ENCODE peak calls at places on chromosome 20, in six cellular contexts. S is upper lobe of left lung, E is tibial nerve, K is GM12891, Q is erythroblast, U is heart left ventricle. Y is an unnamed sample.
A peak's percentile ranks its signal among the peaks of the same experiment; 100 is the strongest.

GRCh38 chr20:49882171-49882970 is 33.0 kb downstream of the SPATA2 start:
- DNase-seq in S (no peak), E (no peak), K (no peak), Q (no peak), U (no peak), Y (no peak)

GRCh38 chr20:37350655-37351574 is 5.0 kb downstream of the SRC start:
- DNase-seq in S (no peak), E (no peak), K (no peak), Q (no peak), U (no peak), Y (no peak)

GRCh38 chr20:49515588-49515987 is 33.1 kb upstream of the KCNB1 start:
- DNase-seq in S (no peak), E (no peak), K (no peak), Q (no peak), U (no peak), Y (no peak)

GRCh38 chr20:13231031-13231752 is 10.1 kb downstream of the ISM1 start:
- DNase-seq in S (no peak), E (no peak), K (no peak), Q (peak; percentile 2), U (no peak), Y (no peak)

GRCh38 chr20:2713285-2713684 is 20.7 kb downstream of the EBF4 start:
- DNase-seq in S (no peak), E (no peak), K (no peak), Q (no peak), U (no peak), Y (no peak)

GRCh38 chr20:50518270-50518721 is 8.1 kb downstream of the PTPN1 start:
- DNase-seq in S (no peak), E (no peak), K (no peak), Q (no peak), U (no peak), Y (no peak)

GRCh38 chr20:16927031-16927430 is 178.9 kb downstream of the OTOR start:
- DNase-seq in S (no peak), E (no peak), K (no peak), Q (no peak), U (no peak), Y (no peak)

GRCh38 chr20:58907481-58908137 is 55.1 kb downstream of the GNAS start:
- DNase-seq in S (no peak), E (peak; percentile 86), K (peak; percentile 43), Q (peak; percentile 74), U (peak; percentile 94), Y (peak; percentile 79)

GRCh38 chr20:15835811-15836210 is 737.4 kb downstream of the KIF16B start:
- DNase-seq in S (no peak), E (no peak), K (no peak), Q (no peak), U (no peak), Y (no peak)

GRCh38 chr20:36818831-36819230 is 45.3 kb upstream of the DSN1 start:
- DNase-seq in S (no peak), E (no peak), K (no peak), Q (peak; percentile 49), U (no peak), Y (no peak)

GRCh38 chr20:63529861-63530787 is 7.1 kb downstream of the PTK6 start:
- DNase-seq in S (peak; percentile 83), E (no peak), K (no peak), Q (no peak), U (no peak), Y (peak; percentile 44)

GRCh38 chr20:14383326-14383725 is 45.9 kb upstream of the FLRT3 start:
- DNase-seq in S (no peak), E (no peak), K (no peak), Q (no peak), U (no peak), Y (no peak)

GRCh38 chr20:24648481-24648880 is 179.1 kb downstream of the SYNDIG1 start:
- DNase-seq in S (no peak), E (no peak), K (no peak), Q (no peak), U (no peak), Y (no peak)

GRCh38 chr20:5918856-5919633 is 31.3 kb downstream of the TRMT6 start:
- DNase-seq in S (no peak), E (no peak), K (no peak), Q (no peak), U (no peak), Y (no peak)

GRCh38 chr20:46706242-46706641 is 3.2 kb upstream of the SLC2A10 start:
- DNase-seq in S (no peak), E (no peak), K (no peak), Q (no peak), U (no peak), Y (no peak)

GRCh38 chr20:46709055-46709458 is 392 bp upstream of the SLC2A10 start:
- DNase-seq in S (no peak), E (no peak), K (no peak), Q (no peak), U (no peak), Y (no peak)

GRCh38 chr20:46710149-46710913 is 882 bp downstream of the SLC2A10 start:
- DNase-seq in S (no peak), E (no peak), K (no peak), Q (no peak), U (no peak), Y (peak; percentile 48)

GRCh38 chr20:46709459-46710148 is at the start of gene SLC2A10:
- DNase-seq in S (peak; percentile 93), E (peak; percentile 38), K (no peak), Q (peak; percentile 57), U (peak; percentile 68), Y (peak; percentile 81)

DNA sequence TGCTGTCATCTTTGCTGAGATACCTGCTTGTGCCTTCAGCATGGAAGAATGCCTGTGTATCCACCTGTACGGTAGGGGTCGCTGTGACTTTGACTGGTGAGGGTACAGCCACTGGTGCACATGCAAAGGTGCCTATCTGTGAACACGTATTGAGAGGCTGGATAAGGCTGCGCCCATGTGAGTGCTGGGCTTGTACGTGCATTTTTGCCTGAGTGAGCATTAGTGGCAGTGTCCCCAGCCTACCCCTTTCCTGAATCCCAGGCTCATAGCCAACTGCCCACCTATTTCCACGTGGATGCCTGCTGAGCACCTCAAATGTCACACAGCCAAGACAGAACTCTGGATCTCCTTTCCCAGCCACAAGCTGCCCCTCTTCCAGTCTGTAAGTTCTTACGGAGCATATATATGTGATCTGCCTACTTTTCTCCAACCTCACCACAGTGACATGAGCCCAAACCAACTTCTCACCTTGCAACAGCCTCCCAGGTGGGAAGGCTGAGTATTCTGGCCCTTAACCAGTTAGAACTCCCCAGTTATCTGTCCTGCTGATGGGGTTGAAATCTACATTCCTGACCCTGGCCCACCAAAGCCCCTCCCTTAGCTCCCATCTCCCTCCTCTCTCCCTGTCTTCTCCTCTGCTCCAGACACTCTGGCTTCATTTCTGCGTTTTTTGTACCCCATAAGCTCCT is 1.1 kb upstream of the SLC2A10 start:
- DNase-seq in S (no peak), E (no peak), K (no peak), Q (peak; percentile 11), U (no peak), Y (no peak)
- TF ChIP-seq POLR2A in S (no peak), E (no peak), K (no peak), Q (no peak), U (no peak), Y (no peak)

DNA sequence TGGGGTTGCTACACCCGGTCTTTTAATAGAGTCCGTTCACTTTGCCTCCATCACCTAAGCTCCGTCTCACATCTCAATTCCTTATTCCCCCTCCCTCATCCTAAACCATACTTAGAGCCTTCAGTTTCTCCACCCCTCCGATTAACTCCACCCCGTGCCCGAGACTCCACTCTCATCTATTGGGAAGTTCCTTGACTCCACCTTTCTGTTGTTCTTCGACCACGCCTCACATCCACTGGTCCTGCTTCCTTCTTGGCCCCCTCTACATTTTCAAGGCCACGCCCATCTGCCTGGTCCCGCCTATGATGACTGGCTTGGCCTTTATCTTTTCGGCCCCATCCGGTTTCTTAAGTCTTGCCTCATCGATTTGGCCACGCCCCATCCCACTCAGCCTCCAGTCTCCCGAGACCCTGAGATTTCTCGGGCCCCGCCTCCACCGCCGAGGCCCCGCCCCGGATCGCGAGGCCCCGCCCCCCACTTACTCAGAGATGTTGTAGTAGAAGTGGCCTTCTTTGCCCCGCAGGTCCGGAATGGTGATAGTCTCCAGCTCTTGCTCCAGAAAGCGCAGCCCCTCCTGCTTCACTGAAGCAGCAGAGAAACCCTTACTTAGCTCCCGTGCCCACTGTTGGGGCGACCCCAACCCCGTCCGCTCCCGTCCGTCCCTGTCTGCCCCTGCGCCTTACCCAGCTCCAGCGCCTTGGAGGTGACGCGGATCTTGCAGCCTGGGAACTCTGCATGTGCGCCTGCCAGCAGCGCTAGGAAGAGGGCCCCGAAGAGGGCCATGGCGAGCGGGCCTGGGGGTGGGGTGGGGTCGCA is 1.1 kb downstream of the PLTP start:
- DNase-seq in S (peak; percentile 99), E (peak; percentile 99), K (peak; percentile 96), Q (peak; percentile 100), U (peak; percentile 96), Y (peak; percentile 93)
- TF ChIP-seq POLR2A in S (no peak), E (peak; percentile 85), K (peak; percentile 1), Q (peak; percentile 64), U (no peak), Y (peak; percentile 32)

GRCh38 chr20:33010674-33011449 is 3.4 kb downstream of the BPIFB2 start:
- DNase-seq in S (no peak), E (no peak), K (no peak), Q (no peak), U (no peak), Y (no peak)

GRCh38 chr20:33010133-33010504 is 2.6 kb downstream of the BPIFB2 start:
- DNase-seq in S (no peak), E (no peak), K (no peak), Q (no peak), U (no peak), Y (no peak)

GRCh38 chr20:33007376-33008335 is at the start of gene BPIFB2:
- DNase-seq in S (no peak), E (no peak), K (no peak), Q (no peak), U (no peak), Y (peak; percentile 84)

GRCh38 chr20:33008336-33009213 is 1.1 kb downstream of the BPIFB2 start:
- DNase-seq in S (no peak), E (no peak), K (no peak), Q (no peak), U (no peak), Y (no peak)

DNA sequence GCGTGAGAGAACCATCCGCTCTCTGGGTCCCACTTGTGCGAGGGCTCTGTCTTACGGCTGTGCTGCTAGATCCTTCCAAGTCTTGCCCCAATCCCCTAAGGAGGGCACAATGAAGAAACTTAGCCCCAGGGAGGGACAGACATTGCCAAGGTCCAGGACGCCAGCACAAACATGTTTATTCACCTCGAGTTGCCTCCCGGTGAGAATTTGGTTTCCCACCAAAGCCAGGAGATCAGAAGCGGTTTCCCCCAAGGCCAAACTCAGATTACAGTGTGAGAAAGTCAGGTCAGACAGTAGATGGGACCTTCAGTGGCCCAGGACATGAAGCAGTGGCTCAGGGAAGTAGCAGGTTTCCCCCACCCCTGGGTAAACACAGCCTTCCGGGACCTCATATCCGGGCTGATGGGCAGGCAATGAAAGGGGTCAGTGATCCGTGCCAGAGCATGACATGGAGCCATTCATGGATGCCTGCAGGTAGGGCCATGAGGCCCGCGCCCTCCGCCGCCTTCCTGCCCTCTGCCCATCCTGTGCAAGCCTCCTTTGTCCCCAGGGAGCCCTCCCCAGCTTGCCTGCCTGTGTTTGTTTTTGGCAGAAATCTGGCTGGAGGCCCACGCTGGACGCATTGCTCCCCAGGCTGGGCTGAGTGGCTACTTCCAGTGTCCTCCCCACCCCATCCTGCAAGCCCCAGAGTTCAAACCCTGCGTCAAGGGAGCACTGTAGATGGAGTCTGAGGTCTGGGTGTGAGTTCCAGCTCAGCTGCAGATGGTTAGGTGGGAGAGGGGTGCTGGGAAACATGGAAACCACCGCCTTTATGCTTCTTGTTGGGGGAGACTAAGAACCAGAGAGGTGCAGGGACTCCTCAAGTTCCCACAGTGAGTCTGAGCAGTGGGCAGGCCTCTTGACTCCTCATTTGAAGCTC is 2.0 kb downstream of the BPIFB2 start:
- DNase-seq in S (peak; percentile 74), E (no peak), K (no peak), Q (no peak), U (no peak), Y (no peak)
- TF ChIP-seq POLR2A in S (no peak), E (no peak), K (no peak), Q (no peak), U (no peak), Y (no peak)

GRCh38 chr20:34558320-34559202 is at the start of gene MAP1LC3A:
- DNase-seq in S (peak; percentile 100), E (peak; percentile 95), K (peak; percentile 94), Q (peak; percentile 99), U (peak; percentile 98), Y (peak; percentile 96)
- TF ChIP-seq POLR2A in S (peak; percentile 62), E (peak; percentile 94), K (no peak), Q (peak; percentile 82), U (peak; percentile 11), Y (peak; percentile 57)

Y was measured in right lobe of liver.